ENCODE peak calls at places on chromosomes 3 and 15, in five cellular contexts. One of them, this sample, is unnamed.
A peak's percentile ranks its signal among the peaks of the same experiment; 100 is the strongest.

GRCh38 chr3:23915537-23916108 is 1.2 kb downstream of the NKIRAS1 start:
- DNase-seq in prostate gland: no peak
- DNase-seq in body of pancreas: no peak
- DNase-seq in ovary: no peak
- DNase-seq in A549: no peak
- DNase-seq in this sample: no peak

GRCh38 chr3:124730920-124731297 is 657 bp downstream of the UMPS start:
- DNase-seq in body of pancreas: no peak
- DNase-seq in prostate gland: no peak
- DNase-seq in A549: no peak
- DNase-seq in ovary: no peak
- DNase-seq in this sample: no peak

GRCh38 chr15:90451215-90451850 is 63.3 kb downstream of the IQGAP1 start:
- DNase-seq in prostate gland: no peak
- DNase-seq in A549: peak; percentile 9
- DNase-seq in body of pancreas: no peak
- DNase-seq in ovary: no peak
- DNase-seq in this sample: no peak

GRCh38 chr3:162112719-162113118 is 616.1 kb downstream of the OTOL1 start:
- DNase-seq in body of pancreas: no peak
- DNase-seq in prostate gland: no peak
- DNase-seq in ovary: no peak
- DNase-seq in A549: no peak
- DNase-seq in this sample: no peak

GRCh38 chr3:126081618-126082333 is 2.1 kb downstream of the SLC41A3 start:
- DNase-seq in A549: peak; percentile 56
- DNase-seq in prostate gland: no peak
- DNase-seq in ovary: no peak
- DNase-seq in body of pancreas: peak; percentile 55
- DNase-seq in this sample: peak; percentile 37

GRCh38 chr3:53146319-53146868 is 14.6 kb upstream of the PRKCD start:
- DNase-seq in body of pancreas: no peak
- DNase-seq in A549: no peak
- DNase-seq in ovary: no peak
- DNase-seq in prostate gland: no peak
- DNase-seq in this sample: no peak

GRCh38 chr3:104388624-104389023 is 978.1 kb upstream of the ALCAM start:
- DNase-seq in prostate gland: no peak
- DNase-seq in body of pancreas: no peak
- DNase-seq in A549: no peak
- DNase-seq in ovary: no peak
- DNase-seq in this sample: no peak

GRCh38 chr3:14204605-14205284 is 26.1 kb downstream of the LSM3 start:
- DNase-seq in ovary: no peak
- DNase-seq in prostate gland: no peak
- DNase-seq in body of pancreas: peak; percentile 34
- DNase-seq in A549: no peak
- DNase-seq in this sample: peak; percentile 39

GRCh38 chr3:183224581-183224980 is 28.5 kb upstream of the B3GNT5 start:
- DNase-seq in prostate gland: no peak
- DNase-seq in A549: no peak
- DNase-seq in ovary: no peak
- DNase-seq in body of pancreas: no peak
- DNase-seq in this sample: no peak

GRCh38 chr15:59833366-59833765 is 144.2 kb upstream of the BNIP2 start:
- DNase-seq in prostate gland: no peak
- DNase-seq in body of pancreas: no peak
- DNase-seq in A549: no peak
- DNase-seq in ovary: no peak
- DNase-seq in this sample: no peak

GRCh38 chr3:45407634-45408033 is 19.3 kb downstream of the LARS2 start:
- DNase-seq in ovary: no peak
- DNase-seq in prostate gland: no peak
- DNase-seq in body of pancreas: no peak
- DNase-seq in A549: no peak
- DNase-seq in this sample: no peak

GRCh38 chr3:171443211-171443957 is 16.8 kb downstream of the TNIK start:
- DNase-seq in A549: no peak
- DNase-seq in prostate gland: no peak
- DNase-seq in ovary: no peak
- DNase-seq in body of pancreas: no peak
- DNase-seq in this sample: peak; percentile 17

GRCh38 chr3:193080821-193081220 is 160.2 kb upstream of the PLAAT1 start:
- DNase-seq in body of pancreas: no peak
- DNase-seq in ovary: no peak
- DNase-seq in A549: no peak
- DNase-seq in prostate gland: no peak
- DNase-seq in this sample: no peak

GRCh38 chr3:13352621-13353131 is 67.4 kb downstream of the NUP210 start:
- DNase-seq in prostate gland: no peak
- DNase-seq in body of pancreas: no peak
- DNase-seq in ovary: no peak
- DNase-seq in A549: peak; percentile 12
- DNase-seq in this sample: peak; percentile 46

GRCh38 chr3:64140651-64141050 is 84.6 kb downstream of the PRICKLE2 start:
- DNase-seq in body of pancreas: no peak
- DNase-seq in ovary: no peak
- DNase-seq in A549: no peak
- DNase-seq in prostate gland: no peak
- DNase-seq in this sample: no peak

GRCh38 chr3:38454179-38454883 is 641 bp downstream of the ACVR2B start:
- DNase-seq in body of pancreas: peak; percentile 42
- DNase-seq in prostate gland: peak; percentile 25
- DNase-seq in A549: peak; percentile 29
- DNase-seq in ovary: peak; percentile 63
- DNase-seq in this sample: peak; percentile 76

GRCh38 chr3:116809218-116809617 is 99.6 kb downstream of the TUSC7 start:
- DNase-seq in ovary: no peak
- DNase-seq in A549: no peak
- DNase-seq in body of pancreas: no peak
- DNase-seq in prostate gland: no peak
- DNase-seq in this sample: no peak

GRCh38 chr3:160170409-160171370 is 54.5 kb upstream of the C3orf80 start:
- DNase-seq in prostate gland: no peak
- DNase-seq in body of pancreas: no peak
- DNase-seq in A549: no peak
- DNase-seq in ovary: no peak
- DNase-seq in this sample: no peak

GRCh38 chr3:31976302-31976701 is 4.8 kb downstream of the OSBPL10 start:
- DNase-seq in ovary: no peak
- DNase-seq in A549: no peak
- DNase-seq in body of pancreas: no peak
- DNase-seq in prostate gland: no peak
- DNase-seq in this sample: no peak

GRCh38 chr3:31973081-31973480 is 8.0 kb downstream of the OSBPL10 start:
- DNase-seq in A549: no peak
- DNase-seq in ovary: no peak
- DNase-seq in body of pancreas: no peak
- DNase-seq in prostate gland: no peak
- DNase-seq in this sample: no peak

GRCh38 chr3:31971607-31972006 is 9.5 kb downstream of the OSBPL10 start:
- DNase-seq in ovary: no peak
- DNase-seq in A549: no peak
- DNase-seq in prostate gland: no peak
- DNase-seq in body of pancreas: no peak
- DNase-seq in this sample: no peak

GRCh38 chr3:31974454-31974853 is 6.6 kb downstream of the OSBPL10 start:
- DNase-seq in ovary: no peak
- DNase-seq in A549: no peak
- DNase-seq in body of pancreas: no peak
- DNase-seq in prostate gland: no peak
- DNase-seq in this sample: no peak

GRCh38 chr3:31973837-31974236 is 7.2 kb downstream of the OSBPL10 start:
- DNase-seq in body of pancreas: no peak
- DNase-seq in prostate gland: no peak
- DNase-seq in ovary: no peak
- DNase-seq in A549: no peak
- DNase-seq in this sample: no peak
- TF ChIP-seq POLR2A in body of pancreas: no peak
- TF ChIP-seq POLR2A in prostate gland: no peak
- TF ChIP-seq POLR2A in ovary: no peak
- TF ChIP-seq POLR2A in A549: no peak
- TF ChIP-seq POLR2A in this sample: no peak

GRCh38 chr3:50351318-50351687 is 641 bp downstream of the CYB561D2 start:
- DNase-seq in prostate gland: no peak
- DNase-seq in A549: no peak
- DNase-seq in body of pancreas: no peak
- DNase-seq in ovary: no peak
- DNase-seq in this sample: no peak

GRCh38 chr3:50352762-50353161 is 2.1 kb downstream of the CYB561D2 start:
- DNase-seq in prostate gland: no peak
- DNase-seq in ovary: no peak
- DNase-seq in body of pancreas: no peak
- DNase-seq in A549: peak; percentile 56
- DNase-seq in this sample: no peak

GRCh38 chr3:50353231-50354004 is 2.8 kb downstream of the CYB561D2 start:
- DNase-seq in A549: no peak
- DNase-seq in prostate gland: no peak
- DNase-seq in ovary: no peak
- DNase-seq in body of pancreas: no peak
- DNase-seq in this sample: no peak

GRCh38 chr3:50350213-50350526 is 405 bp downstream of the NPRL2 start:
- DNase-seq in body of pancreas: no peak
- DNase-seq in A549: no peak
- DNase-seq in ovary: no peak
- DNase-seq in prostate gland: no peak
- DNase-seq in this sample: no peak

DNA sequence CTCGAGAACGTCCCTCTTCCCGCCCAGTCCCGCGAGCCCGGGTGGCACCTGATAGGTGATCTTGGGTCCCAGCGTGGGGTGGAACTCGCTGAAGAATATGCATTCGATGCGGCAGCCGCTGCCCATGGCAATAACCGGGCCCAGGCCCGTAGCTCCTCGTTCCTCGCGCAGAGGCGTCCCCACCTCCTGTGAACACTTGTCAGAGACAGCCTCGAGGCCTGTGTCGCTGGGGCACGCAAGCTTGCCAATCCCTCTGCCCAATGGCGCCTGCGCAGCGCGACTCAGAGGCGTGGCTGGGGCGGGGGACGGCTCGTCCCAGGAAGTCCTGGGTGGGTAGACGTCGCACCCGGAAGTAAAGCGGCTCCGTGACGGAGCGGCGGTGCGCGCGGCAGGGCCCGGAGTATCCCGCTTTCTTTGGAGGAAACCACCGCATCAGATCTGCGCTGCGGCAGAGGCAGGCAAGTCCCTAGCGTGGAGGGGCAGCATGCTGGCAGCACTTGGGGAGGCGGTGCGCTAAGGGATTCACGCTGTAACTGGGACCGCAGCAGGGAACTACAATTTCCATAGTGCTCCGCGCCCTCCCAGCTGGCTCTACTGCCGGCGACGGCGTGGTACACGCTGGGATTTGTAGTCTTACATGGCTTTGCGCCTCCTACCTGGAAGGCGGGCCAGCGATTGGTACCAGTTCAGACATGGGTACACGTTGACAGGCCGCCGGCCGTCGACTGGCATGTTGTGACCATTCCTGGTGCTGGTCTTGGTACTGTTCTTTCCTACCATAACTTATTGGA is at the start of the genes CYB561D2 and NPRL2:
- DNase-seq in prostate gland: peak; percentile 96
- DNase-seq in A549: peak; percentile 92
- DNase-seq in ovary: peak; percentile 95
- DNase-seq in body of pancreas: peak; percentile 97
- DNase-seq in this sample: peak; percentile 96
- TF ChIP-seq POLR2A in prostate gland: peak; percentile 91
- TF ChIP-seq POLR2A in A549: peak; percentile 68
- TF ChIP-seq POLR2A in ovary: peak; percentile 65
- TF ChIP-seq POLR2A in body of pancreas: peak; percentile 96
- TF ChIP-seq POLR2A in this sample: peak; percentile 92

GRCh38 chr3:15281817-15282216 is 50.6 kb downstream of the SH3BP5 start:
- DNase-seq in body of pancreas: no peak
- DNase-seq in prostate gland: no peak
- DNase-seq in A549: no peak
- DNase-seq in ovary: no peak
- DNase-seq in this sample: no peak

GRCh38 chr3:15277861-15278260 is 54.5 kb downstream of the SH3BP5 start:
- DNase-seq in ovary: no peak
- DNase-seq in body of pancreas: no peak
- DNase-seq in A549: no peak
- DNase-seq in prostate gland: no peak
- DNase-seq in this sample: no peak

GRCh38 chr3:15279200-15279599 is 53.2 kb downstream of the SH3BP5 start:
- DNase-seq in body of pancreas: no peak
- DNase-seq in ovary: no peak
- DNase-seq in prostate gland: no peak
- DNase-seq in A549: no peak
- DNase-seq in this sample: no peak

GRCh38 chr3:15280853-15281532 is 51.4 kb downstream of the SH3BP5 start:
- DNase-seq in body of pancreas: no peak
- DNase-seq in A549: no peak
- DNase-seq in prostate gland: no peak
- DNase-seq in ovary: no peak
- DNase-seq in this sample: no peak

DNA sequence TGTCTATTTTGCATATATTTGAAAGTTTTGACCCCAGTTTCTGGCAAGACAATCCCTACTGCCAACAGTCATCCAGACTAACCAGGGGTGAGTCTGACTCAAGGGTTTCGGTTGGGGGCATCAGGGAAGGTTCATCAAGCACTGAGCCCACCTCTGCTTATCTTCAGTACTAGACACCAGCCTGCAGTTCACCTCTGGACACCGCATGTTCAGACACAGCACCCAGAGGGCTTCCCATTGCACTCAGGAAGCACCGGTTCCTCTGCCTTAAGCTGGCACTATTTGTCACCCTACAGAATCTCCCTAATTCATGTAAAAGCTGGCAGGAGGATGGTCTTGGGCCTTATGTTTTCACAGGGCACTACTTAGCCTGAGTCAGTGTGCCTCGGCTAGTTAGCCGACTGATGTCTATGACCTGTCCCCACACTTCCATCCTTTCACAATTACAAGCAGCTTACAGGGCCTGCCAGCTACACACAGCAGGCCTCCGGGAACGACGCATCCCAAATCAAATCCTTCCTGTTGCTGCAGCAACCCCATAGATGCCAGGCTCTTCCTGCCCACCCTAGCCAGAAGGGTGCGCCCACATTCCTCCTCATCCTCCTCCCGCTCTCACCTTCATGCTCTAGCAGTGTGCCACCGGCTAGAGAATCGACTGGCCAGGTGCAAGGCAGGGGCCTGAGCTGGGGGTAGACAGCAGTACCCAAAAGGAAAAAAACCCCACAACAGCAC is 52.5 kb downstream of the SH3BP5 start:
- DNase-seq in ovary: no peak
- DNase-seq in prostate gland: no peak
- DNase-seq in A549: no peak
- DNase-seq in body of pancreas: no peak
- DNase-seq in this sample: no peak
- TF ChIP-seq POLR2A in ovary: no peak
- TF ChIP-seq POLR2A in prostate gland: no peak
- TF ChIP-seq POLR2A in A549: no peak
- TF ChIP-seq POLR2A in body of pancreas: no peak
- TF ChIP-seq POLR2A in this sample: no peak

DNA sequence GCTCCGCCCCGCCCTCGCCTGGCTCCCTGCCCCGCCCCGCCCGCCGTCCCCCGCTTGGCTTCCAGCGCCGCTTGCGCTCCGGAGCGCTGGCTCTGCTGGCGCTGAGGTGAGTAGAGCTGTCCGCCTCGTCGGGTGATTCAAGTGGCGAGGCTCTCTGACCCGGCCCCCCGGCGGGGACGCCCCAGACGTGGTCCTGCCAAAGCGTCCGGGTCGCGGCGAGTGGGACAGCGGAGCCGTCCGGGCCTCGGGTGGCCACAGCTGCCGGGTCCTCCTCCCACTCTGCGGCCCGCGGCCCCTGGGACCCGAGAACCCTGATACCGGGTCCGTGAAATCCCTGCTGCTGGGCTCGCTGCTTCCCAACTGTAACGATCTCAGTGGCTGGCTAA is at the start of gene LRRC28:
- DNase-seq in A549: no peak
- DNase-seq in ovary: no peak
- DNase-seq in prostate gland: no peak
- DNase-seq in body of pancreas: no peak
- DNase-seq in this sample: no peak
- TF ChIP-seq POLR2A in A549: peak; percentile 91
- TF ChIP-seq POLR2A in ovary: peak; percentile 8
- TF ChIP-seq POLR2A in prostate gland: peak; percentile 91
- TF ChIP-seq POLR2A in body of pancreas: peak; percentile 93
- TF ChIP-seq POLR2A in this sample: peak; percentile 37

This sample was measured in erythroblast.